ENCODE peak calls at places on chromosomes 1 and 21, in eight cellular contexts. Q, Z, V, X, B, N, L and W are unnamed samples.

GRCh38 chr1:48216941-48217340 is 5.6 kb upstream of the SLC5A9 start:
- DNase-seq in Q (no peak), Z (no peak), V (no peak), X (no peak), B (no peak), N (no peak), L (no peak), W (no peak)

GRCh38 chr1:153616144-153616884 is at the start of gene S100A14:
- DNase-seq in Q (no peak), Z (no peak), V (no peak), X (no peak), B (no peak), N (no peak), L (peak; percentile 78), W (no peak)

GRCh38 chr1:200250469-200250868 is 159.4 kb downstream of the ZNF281 start:
- DNase-seq in Q (peak; percentile 75), Z (no peak), V (no peak), X (no peak), B (no peak), N (no peak), L (no peak), W (no peak)

GRCh38 chr1:208165659-208166058 is 78.5 kb downstream of the PLXNA2 start:
- DNase-seq in Q (no peak), Z (no peak), V (no peak), X (no peak), B (no peak), N (no peak), L (no peak), W (no peak)

GRCh38 chr1:241276391-241276790 is 80.6 kb downstream of the RGS7 start:
- DNase-seq in Q (no peak), Z (no peak), V (no peak), X (no peak), B (no peak), N (no peak), L (no peak), W (no peak)

GRCh38 chr1:194931166-194931565 is 1677.1 kb downstream of the KCNT2 start:
- DNase-seq in Q (no peak), Z (no peak), V (no peak), X (no peak), B (no peak), N (no peak), L (no peak), W (no peak)

GRCh38 chr1:111551623-111552470 is 48.4 kb upstream of the ADORA3 start:
- DNase-seq in Q (peak; percentile 14), Z (no peak), V (no peak), X (no peak), B (no peak), N (no peak), L (no peak), W (no peak)

GRCh38 chr1:171801395-171801990 is 20.0 kb downstream of the METTL13 start:
- DNase-seq in Q (no peak), Z (no peak), V (peak; percentile 67), X (peak; percentile 22), B (no peak), N (no peak), L (no peak), W (no peak)

GRCh38 chr1:244817415-244817894 is 18.0 kb upstream of the COX20 start:
- DNase-seq in Q (no peak), Z (no peak), V (no peak), X (no peak), B (no peak), N (no peak), L (no peak), W (no peak)

GRCh38 chr1:2300851-2301606 is 72.9 kb downstream of the SKI start:
- DNase-seq in Q (peak; percentile 96), Z (peak; percentile 59), V (no peak), X (peak; percentile 79), B (peak; percentile 81), N (no peak), L (no peak), W (peak; percentile 76)

GRCh38 chr1:23216771-23217420 is 406 bp downstream of the HTR1D start:
- DNase-seq in Q (no peak), Z (peak; percentile 5), V (peak; percentile 17), X (no peak), B (no peak), N (no peak), L (no peak), W (no peak)

GRCh38 chr1:6235302-6235680 is 473 bp downstream of the ICMT start:
- DNase-seq in Q (no peak), Z (no peak), V (no peak), X (no peak), B (no peak), N (no peak), L (no peak), W (no peak)

GRCh38 chr1:29498126-29499100 is 262.1 kb downstream of the PTPRU start:
- DNase-seq in Q (no peak), Z (no peak), V (no peak), X (no peak), B (no peak), N (no peak), L (no peak), W (no peak)

GRCh38 chr1:6554907-6555778 is at the start of gene TAS1R1:
- DNase-seq in Q (no peak), Z (no peak), V (no peak), X (no peak), B (no peak), N (no peak), L (peak; percentile 17), W (no peak)

GRCh38 chr1:87203890-87204289 is 124.8 kb upstream of the LMO4 start:
- DNase-seq in Q (peak; percentile 66), Z (no peak), V (no peak), X (no peak), B (no peak), N (no peak), L (peak; percentile 85), W (no peak)

GRCh38 chr21:42724226-42724920 is 71.0 kb downstream of the PDE9A start:
- DNase-seq in Q (no peak), Z (no peak), V (no peak), X (peak; percentile 94), B (no peak), N (peak; percentile 13), L (no peak), W (peak; percentile 43)

GRCh38 chr1:34379911-34380310 is 203.2 kb downstream of the C1orf94 start:
- DNase-seq in Q (no peak), Z (no peak), V (no peak), X (no peak), B (no peak), N (no peak), L (no peak), W (no peak)

GRCh38 chr1:234899041-234899787 is 229.4 kb downstream of the TOMM20 start:
- DNase-seq in Q (no peak), Z (no peak), V (peak; percentile 31), X (peak; percentile 77), B (no peak), N (no peak), L (peak; percentile 86), W (no peak)

GRCh38 chr1:228043281-228043845 is 36.6 kb downstream of the WNT3A start:
- DNase-seq in Q (no peak), Z (no peak), V (no peak), X (no peak), B (no peak), N (no peak), L (no peak), W (no peak)

GRCh38 chr1:221747840-221748239 is 6.0 kb upstream of the DUSP10 start:
- DNase-seq in Q (no peak), Z (no peak), V (no peak), X (no peak), B (no peak), N (no peak), L (no peak), W (no peak)

GRCh38 chr1:11961230-11961629 is 19.0 kb upstream of the MFN2 start:
- DNase-seq in Q (no peak), Z (no peak), V (no peak), X (no peak), B (no peak), N (no peak), L (no peak), W (peak; percentile 86)

GRCh38 chr1:6162341-6162740 is 17.8 kb downstream of the CHD5 start:
- DNase-seq in Q (no peak), Z (no peak), V (no peak), X (no peak), B (no peak), N (no peak), L (no peak), W (no peak)

GRCh38 chr1:167250482-167250881 is 29.8 kb downstream of the POU2F1 start:
- DNase-seq in Q (no peak), Z (no peak), V (no peak), X (no peak), B (no peak), N (no peak), L (no peak), W (no peak)

GRCh38 chr21:28393279-28393678 is 599.4 kb downstream of the LTN1 start:
- DNase-seq in Q (no peak), Z (no peak), V (peak; percentile 75), X (no peak), B (no peak), N (no peak), L (peak; percentile 95), W (no peak)

GRCh38 chr1:2538872-2539271 is 8.8 kb upstream of the HES5 start:
- DNase-seq in Q (no peak), Z (no peak), V (no peak), X (no peak), B (no peak), N (no peak), L (no peak), W (no peak)

GRCh38 chr1:116766616-116767469 is 12.6 kb downstream of the CD2 start:
- DNase-seq in Q (no peak), Z (no peak), V (no peak), X (no peak), B (no peak), N (no peak), L (no peak), W (no peak)